ENCODE peak calls at places on chromosome 19, in eight cellular contexts. A is natural killer cell, L is HCT116, C is memory B cell, U is NCI-H345, K is G401, I is T-cell, B is smooth muscle cell of the brain vasculature. D is an unnamed sample.

GRCh38 chr19:45789035-45789786 is 3.4 kb downstream of the DMWD start:
- DNase-seq in L (no peak), C (no peak), A (no peak), I (no peak), B (no peak), K (no peak), U (no peak), D (no peak)

GRCh38 chr19:13100031-13100588 is 2.5 kb downstream of the LYL1 start:
- DNase-seq in I (peak), L (no peak), C (peak), A (peak), K (no peak), B (no peak), U (no peak), D (no peak)

GRCh38 chr19:44005968-44006367 is 3.2 kb downstream of the ZNF230 start:
- DNase-seq in I (no peak), L (no peak), U (no peak), K (no peak), A (no peak), C (no peak), B (no peak), D (no peak)

GRCh38 chr19:49793561-49793840 is 19.6 kb downstream of the FUZ start:
- DNase-seq in L (no peak), K (no peak), A (no peak), I (no peak), C (no peak), U (no peak), B (no peak), D (no peak)

GRCh38 chr19:35555301-35556005 is 8.0 kb downstream of the ATP4A start:
- DNase-seq in I (no peak), U (peak), L (peak), C (no peak), B (no peak), K (peak), A (no peak), D (no peak)

GRCh38 chr19:48424694-48425219 is 21.0 kb upstream of the GRWD1 start:
- DNase-seq in U (no peak), I (no peak), B (no peak), A (no peak), C (no peak), K (no peak), L (no peak), D (no peak)

GRCh38 chr19:35142531-35143230 is 374 bp upstream of the FXYD7 start:
- DNase-seq in C (peak), U (peak), B (no peak), A (peak), I (peak), L (no peak), K (no peak), D (no peak)

GRCh38 chr19:5968431-5969373 is 9.2 kb downstream of the RANBP3 start:
- DNase-seq in I (no peak), B (no peak), K (no peak), C (no peak), L (no peak), U (peak), A (no peak), D (no peak)

GRCh38 chr19:32767951-32768679 is 48.5 kb downstream of the TDRD12 start:
- DNase-seq in U (no peak), B (no peak), L (no peak), I (no peak), K (no peak), A (no peak), C (no peak), D (no peak)

GRCh38 chr19:13965926-13966683 is 13.8 kb downstream of the DCAF15 start:
- DNase-seq in K (no peak), U (no peak), I (no peak), C (no peak), A (no peak), B (no peak), L (no peak), D (no peak)

GRCh38 chr19:39310558-39311311 is 9.9 kb downstream of the LRFN1 start:
- DNase-seq in A (no peak), C (no peak), K (peak), I (no peak), B (no peak), U (no peak), L (no peak), D (no peak)

GRCh38 chr19:11233073-11233472 is 6.3 kb upstream of the ANGPTL8 start:
- DNase-seq in U (no peak), I (no peak), L (no peak), B (no peak), A (no peak), C (no peak), K (no peak), D (no peak)

GRCh38 chr19:4057913-4058695 is 8.6 kb downstream of the ZBTB7A start:
- DNase-seq in I (peak), K (no peak), B (no peak), L (peak), C (no peak), U (no peak), A (peak), D (no peak)

GRCh38 chr19:49589391-49589790 is 1.6 kb upstream of the PRR12 start:
- DNase-seq in A (no peak), I (no peak), L (no peak), U (no peak), K (no peak), B (no peak), C (no peak), D (no peak)

GRCh38 chr19:53868091-53868891 is 608 bp downstream of the MYADM start:
- DNase-seq in K (peak), A (peak), I (no peak), B (no peak), L (no peak), C (peak), U (no peak), D (no peak)

GRCh38 chr19:53424968-53425597 is 6.7 kb upstream of the ZNF761 start:
- DNase-seq in B (no peak), I (peak), K (peak), U (peak), L (no peak), C (peak), A (peak), D (no peak)

GRCh38 chr19:2048959-2049740 is 1.9 kb downstream of the MKNK2 start:
- DNase-seq in L (no peak), U (peak), K (peak), A (no peak), B (no peak), C (no peak), I (no peak), D (no peak)

GRCh38 chr19:36488118-36488815 is 1.1 kb downstream of the ZNF566 start:
- DNase-seq in K (no peak), I (no peak), L (no peak), A (no peak), B (no peak), U (no peak), C (no peak), D (no peak)

GRCh38 chr19:46945668-46946067 is 74.0 kb upstream of the NPAS1 start:
- DNase-seq in A (no peak), B (no peak), L (no peak), C (no peak), I (no peak), K (no peak), U (no peak), D (no peak)

GRCh38 chr19:12666305-12667048 is at the start of the genes MAN2B1 and WDR83:
- DNase-seq in A (peak), K (peak), U (peak), I (peak), L (no peak), C (peak), B (no peak), D (no peak)

GRCh38 chr19:56725829-56726424 is 54.4 kb upstream of the ZNF835 start:
- DNase-seq in B (no peak), L (no peak), U (no peak), I (no peak), A (no peak), K (peak), C (no peak), D (no peak)

GRCh38 chr19:927044-927706 is 1.3 kb downstream of the ARID3A start:
- DNase-seq in A (no peak), U (no peak), C (no peak), I (no peak), B (no peak), K (no peak), L (no peak), D (no peak)

GRCh38 chr19:47310819-47311218 is 1.2 kb downstream of the C5AR1 start:
- DNase-seq in A (no peak), U (peak), I (no peak), B (no peak), K (no peak), C (no peak), L (no peak), D (no peak)

GRCh38 chr19:55454787-55455243 is 6.6 kb downstream of the ISOC2 start:
- DNase-seq in B (no peak), A (no peak), L (no peak), U (peak), C (peak), K (peak), I (peak), D (no peak)

GRCh38 chr19:55442372-55443044 is 592 bp downstream of the SHISA7 start:
- DNase-seq in K (peak), U (no peak), I (no peak), A (no peak), L (no peak), B (no peak), C (peak), D (no peak)

GRCh38 chr19:43432866-43433673 is 18.4 kb downstream of the TEX101 start:
- DNase-seq in A (peak), K (peak), C (peak), L (peak), B (no peak), U (no peak), I (peak), D (no peak)

GRCh38 chr19:29483641-29483920 is 42.2 kb upstream of the VSTM2B start:
- DNase-seq in A (no peak), I (no peak), C (no peak), B (no peak), L (no peak), U (no peak), K (no peak), D (no peak)

GRCh38 chr19:55535173-55535572 is 1.8 kb downstream of the SBK2 start:
- DNase-seq in K (no peak), L (no peak), C (no peak), B (no peak), U (no peak), I (no peak), A (no peak), D (no peak)

GRCh38 chr19:10404888-10405808 is 1.8 kb upstream of the CDC37 start:
- DNase-seq in U (no peak), B (no peak), K (peak), I (no peak), A (no peak), C (no peak), L (no peak), D (no peak)

GRCh38 chr19:38831142-38831605 is 420 bp downstream of the ECH1 start:
- DNase-seq in K (peak), C (no peak), L (no peak), U (peak), A (no peak), B (peak), I (no peak), D (peak)

GRCh38 chr19:16274466-16274865 is 50.2 kb upstream of the KLF2 start:
- DNase-seq in U (no peak), L (no peak), C (no peak), B (no peak), A (no peak), K (no peak), I (no peak), D (no peak)

GRCh38 chr19:46546194-46546896 is 50.7 kb upstream of the PNMA8B start:
- DNase-seq in L (no peak), B (peak), U (peak), C (no peak), I (no peak), K (no peak), A (no peak), D (no peak)

D was measured in brain pericyte.